ENCODE peak calls at places on chromosomes 12 and 14, in four cellular contexts. O, F, K and A are unnamed samples.

GRCh38 chr14:45201908-45202307 is 51.1 kb downstream of the MIS18BP1 start:
- DNase-seq in O (no peak), F (peak), K (peak), A (no peak)

GRCh38 chr12:66459944-66460482 is 157.7 kb downstream of the HELB start:
- DNase-seq in O (no peak), F (no peak), K (no peak), A (no peak)

GRCh38 chr14:24984846-24985589 is 64.9 kb downstream of the STXBP6 start:
- DNase-seq in O (no peak), F (no peak), K (no peak), A (no peak)

GRCh38 chr12:46930101-46930500 is 104.3 kb upstream of the SLC38A4 start:
- DNase-seq in O (no peak), F (no peak), K (no peak), A (no peak)

GRCh38 chr12:50934371-50934851 is 17.9 kb upstream of the HIGD1C start:
- DNase-seq in O (no peak), F (peak), K (no peak), A (peak)

GRCh38 chr12:125081427-125081826 is 16.2 kb downstream of the AACS start:
- DNase-seq in O (no peak), F (no peak), K (no peak), A (peak)

GRCh38 chr12:67241482-67241881 is 27.7 kb upstream of the CAND1 start:
- DNase-seq in O (no peak), F (peak), K (no peak), A (peak)

GRCh38 chr12:26938660-26939185 is 453 bp downstream of the FGFR1OP2 start:
- DNase-seq in O (peak), F (no peak), K (no peak), A (peak)

GRCh38 chr12:120367252-120367923 is 1.6 kb downstream of the MSI1 start:
- DNase-seq in O (no peak), F (no peak), K (peak), A (no peak)

GRCh38 chr12:57620936-57621496 is 9.8 kb downstream of the ARHGEF25 start:
- DNase-seq in O (peak), F (no peak), K (peak), A (no peak)

GRCh38 chr14:22213110-22213509 is 375.9 kb downstream of the DAD1 start:
- DNase-seq in O (no peak), F (no peak), K (no peak), A (peak)

GRCh38 chr14:86683525-86683924 is 1153.6 kb downstream of the FLRT2 start:
- DNase-seq in O (no peak), F (peak), K (no peak), A (no peak)

GRCh38 chr14:101029668-101030290 is 126.3 kb upstream of the RTL1 start:
- DNase-seq in O (peak), F (no peak), K (no peak), A (no peak)

GRCh38 chr14:45251912-45252311 is 1.1 kb downstream of the MIS18BP1 start:
- DNase-seq in O (no peak), F (peak), K (peak), A (peak)

GRCh38 chr14:94117856-94118255 is 7.3 kb downstream of the IFI27 start:
- DNase-seq in O (peak), F (no peak), K (no peak), A (no peak)

GRCh38 chr12:104121001-104121400 is 17.0 kb downstream of the NFYB start:
- DNase-seq in O (no peak), F (peak), K (no peak), A (peak)

DNA sequence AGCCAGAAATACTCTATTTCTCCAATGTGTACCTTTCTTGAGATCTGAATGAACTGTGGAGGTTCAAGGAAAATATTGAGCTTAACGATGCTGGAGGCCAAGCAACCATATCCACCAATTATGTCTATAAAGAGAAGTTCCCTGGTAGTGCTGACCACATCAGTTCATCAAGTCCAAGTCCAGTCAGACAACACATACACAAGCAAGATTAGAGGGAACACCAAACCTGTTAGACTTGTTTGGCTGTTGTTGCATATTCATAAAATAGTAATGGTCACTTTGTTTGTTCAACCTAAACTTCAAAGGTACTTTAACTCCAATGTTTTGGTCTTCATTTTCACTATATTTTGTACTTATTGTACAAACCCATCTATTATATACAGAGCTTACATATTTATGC is 81.6 kb downstream of the LMO3 start:
- DNase-seq in O (no peak), F (no peak), K (no peak), A (peak)
- H3K4me3 ChIP-seq in O (no peak), F (no peak), K (no peak), A (no peak)

DNA sequence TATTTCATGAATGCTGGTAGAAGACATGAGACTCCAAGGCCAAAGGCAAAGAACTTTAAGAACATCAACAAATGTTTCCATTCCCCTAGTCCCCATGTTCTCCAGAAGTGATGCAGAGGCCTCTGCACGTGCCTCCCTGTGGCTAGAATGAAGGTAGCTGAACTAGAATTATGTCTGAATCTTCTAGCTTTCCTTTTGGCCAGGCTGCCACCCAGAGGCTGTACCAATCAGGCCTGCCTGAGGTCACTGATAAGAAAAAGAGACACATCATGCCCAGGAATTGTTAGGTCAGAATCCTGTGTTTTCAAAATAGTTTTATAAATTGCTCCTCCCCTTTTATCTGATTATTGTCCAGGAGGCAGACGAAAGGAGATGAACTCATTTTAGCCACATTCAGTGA is 188.0 kb upstream of the SLC16A7 start:
- DNase-seq in O (no peak), F (no peak), K (no peak), A (no peak)
- TF ChIP-seq CTCF in O (no peak), F (no peak), K (peak), A (no peak)

DNA sequence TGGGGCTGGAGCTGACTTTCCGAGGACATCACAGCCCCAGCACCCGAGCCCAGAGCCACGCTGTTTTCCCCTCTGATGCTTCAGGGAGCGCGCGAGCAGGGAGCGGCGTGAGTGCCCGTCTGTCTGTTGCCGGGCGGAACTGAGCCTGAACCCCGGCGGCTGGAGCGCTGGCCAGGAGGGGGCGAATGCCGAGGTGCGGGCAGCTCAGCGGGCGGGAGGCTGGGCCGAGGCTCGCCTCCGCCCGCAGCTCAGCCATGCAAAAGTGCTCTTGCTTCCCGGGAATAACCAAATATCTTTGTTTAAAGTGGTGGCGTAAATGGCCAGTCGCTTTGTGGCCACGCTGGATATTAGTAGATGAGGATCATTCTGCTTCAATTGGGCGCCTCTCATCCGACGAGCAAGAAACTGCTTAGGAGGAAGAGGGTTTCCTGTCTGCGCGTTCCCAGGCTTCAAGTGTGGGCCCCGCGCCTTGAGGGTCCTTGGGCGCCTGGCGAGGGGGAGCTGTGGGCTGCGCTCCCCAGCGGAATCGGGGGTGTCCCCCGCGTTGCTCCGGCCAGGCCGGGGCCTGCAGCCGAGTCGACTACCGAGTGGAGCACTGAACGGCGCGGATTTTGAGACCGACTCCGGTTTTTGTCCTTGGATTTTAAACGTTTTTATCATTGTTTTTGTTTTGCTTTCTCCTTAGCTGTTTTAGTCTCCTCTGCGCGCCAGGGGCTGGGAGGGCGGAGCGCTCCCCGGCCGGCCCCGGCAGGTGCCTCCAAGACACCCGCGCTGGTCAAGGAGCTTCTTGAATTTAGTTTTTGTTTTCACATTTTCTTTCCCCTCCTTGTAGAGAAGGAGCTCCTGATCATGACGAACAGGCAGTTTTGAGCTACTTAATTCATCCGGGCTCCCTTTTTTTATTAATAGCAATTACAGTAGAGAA is 831 bp upstream of the NKX2-1 start:
- DNase-seq in O (no peak), F (peak), K (peak), A (no peak)
- H3K4me3 ChIP-seq in O (no peak), F (no peak), K (peak), A (peak)

GRCh38 chr14:85601246-85601645 is 71.3 kb downstream of the FLRT2 start:
- DNase-seq in O (no peak), F (peak), K (no peak), A (no peak)
- TF ChIP-seq CTCF in O (no peak), F (no peak), K (no peak), A (no peak)

GRCh38 chr14:73850940-73851339 is 691 bp upstream of the PTGR2 start:
- DNase-seq in O (no peak), F (peak), K (peak), A (peak)
- H3K4me3 ChIP-seq in O (no peak), F (peak), K (peak), A (peak)

GRCh38 chr14:20698018-20698329 is 9.4 kb downstream of the ANG start:
- DNase-seq in O (no peak), F (no peak), K (no peak), A (no peak)
- TF ChIP-seq CTCF in O (no peak), F (no peak), K (no peak), A (no peak)

DNA sequence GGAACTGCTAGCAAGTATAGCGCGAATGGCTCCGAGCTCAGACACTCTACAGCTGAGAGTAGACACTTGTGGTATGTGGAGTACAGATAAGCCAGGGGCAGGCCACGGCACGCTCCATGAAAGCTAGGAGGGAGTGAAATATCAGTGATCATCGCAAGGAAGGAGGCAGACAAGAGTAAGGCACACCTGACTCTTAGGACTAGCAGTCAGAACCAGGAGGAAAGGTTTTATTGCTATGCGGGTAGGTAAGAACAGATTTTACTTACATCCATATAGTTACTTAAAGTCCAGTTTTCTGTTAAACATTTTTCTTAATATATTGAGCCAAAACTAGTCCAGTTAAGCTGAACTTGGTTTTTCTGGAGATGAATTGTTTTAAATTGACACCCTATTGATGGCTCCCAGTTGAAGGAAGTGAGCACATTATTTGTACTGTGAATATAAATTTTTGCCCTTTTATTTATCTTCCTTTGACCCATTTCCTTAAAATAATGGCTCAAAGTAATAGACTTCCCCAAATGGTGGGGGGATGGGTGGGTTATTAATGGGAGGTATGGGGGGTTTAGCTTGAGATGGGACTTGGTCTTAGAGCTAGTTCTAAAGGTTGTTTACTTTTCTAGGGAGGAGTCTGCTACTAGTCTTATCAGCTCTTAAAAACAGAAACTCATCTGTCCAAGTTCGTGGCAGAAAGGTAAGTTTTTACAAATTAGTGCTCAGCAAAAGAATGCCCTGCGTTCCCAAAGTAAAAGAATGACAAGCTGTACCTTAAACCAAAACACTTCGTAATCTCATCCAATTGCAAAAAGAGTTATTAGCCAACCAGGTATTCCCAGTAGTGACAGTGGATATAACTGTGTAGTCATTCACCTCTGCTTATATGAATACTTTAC is 5.8 kb downstream of the HNRNPA1 start:
- DNase-seq in O (no peak), F (no peak), K (no peak), A (peak)
- H3K4me3 ChIP-seq in O (no peak), F (no peak), K (no peak), A (no peak)

GRCh38 chr14:99808133-99808505 is 14.9 kb downstream of the EML1 start:
- DNase-seq in O (peak), F (no peak), K (no peak), A (no peak)
- TF ChIP-seq CTCF in O (no peak), F (no peak), K (no peak), A (no peak)

GRCh38 chr12:108686753-108687152 is 44.6 kb downstream of the CORO1C start:
- DNase-seq in O (no peak), F (no peak), K (no peak), A (no peak)
- H3K4me3 ChIP-seq in O (no peak), F (no peak), K (no peak), A (no peak)

GRCh38 chr12:84411031-84411430 is 501.6 kb downstream of the SLC6A15 start:
- DNase-seq in O (no peak), F (no peak), K (no peak), A (no peak)
- TF ChIP-seq CTCF in O (no peak), F (no peak), K (no peak), A (no peak)